ENCODE peak calls at places on chromosomes 11 and 22, in nine cellular contexts. W is right lobe of liver; R is endothelial cell of umbilical vein; C is thoracic aorta; D is psoas muscle; X is heart right ventricle; S is SJCRH30; G is A549; K is effector memory CD4-positive, alpha-beta T cell. M is an unnamed sample.
A peak's percentile ranks its signal among the peaks of the same experiment; 100 is the strongest.

GRCh38 chr22:39214006-39214382 is 30.8 kb downstream of the PDGFB start:
- DNase-seq in W (no peak), R (no peak), C (no peak), D (no peak), X (no peak), S (no peak), G (no peak), K (no peak), M (peak; percentile 21)

GRCh38 chr11:70580036-70580805 is 181.9 kb downstream of the CTTN start:
- DNase-seq in W (no peak), R (no peak), C (no peak), D (peak; percentile 47), X (no peak), S (no peak), G (no peak), K (no peak), M (no peak)

GRCh38 chr22:50184004-50184461 is 1.7 kb upstream of the TRABD start:
- DNase-seq in W (no peak), R (no peak), C (no peak), D (peak; percentile 80), X (peak; percentile 77), S (peak; percentile 69), G (peak; percentile 49), K (no peak), M (peak; percentile 74)

GRCh38 chr11:69662021-69662698 is 13.0 kb downstream of the LTO1 start:
- DNase-seq in W (peak; percentile 31), R (no peak), C (no peak), D (peak; percentile 66), X (peak; percentile 59), S (no peak), G (no peak), K (no peak), M (no peak)

GRCh38 chr22:44485494-44485893 is 12.5 kb downstream of the RTL6 start:
- DNase-seq in W (no peak), R (no peak), C (no peak), D (no peak), X (no peak), S (no peak), G (no peak), K (no peak), M (no peak)

GRCh38 chr22:41775338-41775737 is 25.1 kb upstream of the CCDC134 start:
- DNase-seq in W (no peak), R (no peak), C (no peak), D (no peak), X (no peak), S (no peak), G (no peak), K (no peak), M (no peak)

GRCh38 chr11:35584321-35584720 is 33.9 kb upstream of the FJX1 start:
- DNase-seq in W (no peak), R (no peak), C (no peak), D (no peak), X (no peak), S (no peak), G (no peak), K (no peak), M (no peak)

GRCh38 chr11:134639586-134640330 is 227.7 kb upstream of the B3GAT1 start:
- DNase-seq in W (no peak), R (no peak), C (no peak), D (no peak), X (no peak), S (no peak), G (no peak), K (no peak), M (no peak)

GRCh38 chr22:39308614-39309363 is 10.6 kb downstream of the RPL3 start:
- DNase-seq in W (no peak), R (peak; percentile 88), C (no peak), D (peak; percentile 85), X (peak; percentile 50), S (peak; percentile 63), G (peak; percentile 78), K (no peak), M (no peak)

GRCh38 chr22:42078469-42079318 is 806 bp upstream of the SMDT1 start:
- DNase-seq in W (peak; percentile 55), R (peak; percentile 16), C (no peak), D (no peak), X (no peak), S (peak; percentile 19), G (no peak), K (no peak), M (peak; percentile 44)

GRCh38 chr11:35167451-35167954 is 28.5 kb downstream of the CD44 start:
- DNase-seq in W (no peak), R (no peak), C (no peak), D (peak; percentile 66), X (peak; percentile 31), S (no peak), G (no peak), K (no peak), M (no peak)

GRCh38 chr11:24198458-24198857 is 298.4 kb upstream of the LUZP2 start:
- DNase-seq in W (no peak), R (peak; percentile 5), C (no peak), D (no peak), X (no peak), S (no peak), G (no peak), K (no peak), M (no peak)

GRCh38 chr11:114098927-114099326 is 39.4 kb downstream of the ZBTB16 start:
- DNase-seq in W (no peak), R (no peak), C (no peak), D (no peak), X (no peak), S (no peak), G (no peak), K (no peak), M (no peak)

GRCh38 chr11:69309800-69310280 is 15.9 kb downstream of the MYEOV start:
- DNase-seq in W (peak; percentile 16), R (no peak), C (no peak), D (no peak), X (no peak), S (peak; percentile 76), G (no peak), K (no peak), M (no peak)

GRCh38 chr11:103622296-103622695 is 414.1 kb upstream of the DDI1 start:
- DNase-seq in W (no peak), R (no peak), C (no peak), D (no peak), X (no peak), S (no peak), G (no peak), K (no peak), M (no peak)
- H3K9me3 ChIP-seq in W (no peaks in the 10 kb centered on the region), R (no peaks in the 10 kb centered on the region), C (no peaks in the 10 kb centered on the region), D (no peaks in the 10 kb centered on the region), X (no peaks in the 10 kb centered on the region), S (no peaks in the 10 kb centered on the region), G (peaks cover 32% of the 10 kb centered on the region), K (no peaks in the 10 kb centered on the region), M (no peaks in the 10 kb centered on the region)

DNA sequence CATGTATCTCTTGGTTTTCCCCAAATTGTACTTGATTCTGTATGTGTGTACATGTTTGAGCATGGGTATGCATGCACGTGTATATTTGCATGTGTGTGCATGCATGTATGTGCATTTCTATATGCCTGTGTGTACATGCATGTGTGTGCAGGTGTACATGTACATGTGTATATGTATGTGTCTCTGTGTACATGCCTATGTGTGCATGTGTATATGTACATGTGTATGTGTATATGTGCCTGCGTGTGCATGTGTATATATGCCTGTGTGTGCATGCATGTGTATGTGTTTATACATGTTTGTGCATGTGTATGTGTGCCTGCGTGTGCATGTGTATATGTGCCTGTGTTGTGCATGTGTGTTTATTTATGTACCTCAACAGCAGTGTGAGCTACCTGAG is 5.3 kb upstream of the NCF4 start:
- DNase-seq in W (no peak), R (no peak), C (no peak), D (no peak), X (no peak), S (no peak), G (no peak), K (no peak), M (no peak)
- H3K27ac ChIP-seq in W (no peak overlapping the region), R (no peak overlapping the region), C (no peak overlapping the region), D (no peak overlapping the region), X (no peak overlapping the region), S (no peak overlapping the region), G (no peak overlapping the region), K (no peak overlapping the region), M (no peak overlapping the region)

DNA sequence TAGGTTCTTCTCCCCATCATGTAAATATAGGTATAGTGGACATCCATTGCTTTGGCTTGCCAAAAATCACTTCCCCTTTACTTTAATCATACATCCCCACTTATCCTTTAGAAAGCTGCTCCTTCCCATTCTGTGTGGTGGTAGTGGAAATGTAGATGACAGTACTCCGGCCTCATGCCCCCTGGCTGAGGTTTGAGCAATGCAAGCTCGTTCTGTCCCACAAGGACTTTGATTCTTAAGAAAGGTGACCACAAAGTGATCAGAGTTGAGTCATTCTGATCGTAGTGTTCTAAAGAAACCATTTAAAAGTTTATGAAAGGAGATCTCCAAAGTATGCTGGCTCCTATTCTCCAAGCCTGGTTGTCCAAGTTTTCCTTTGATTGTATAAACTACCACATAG is 10.9 kb downstream of the TUG1 start:
- DNase-seq in W (no peak), R (no peak), C (no peak), D (no peak), X (no peak), S (no peak), G (no peak), K (no peak), M (no peak)
- H3K9me3 ChIP-seq in W (no peaks in the 10 kb centered on the region), R (no peaks in the 10 kb centered on the region), C (peaks cover 69% of the 10 kb centered on the region), D (peaks cover 26% of the 10 kb centered on the region), X (peaks cover 4% of the 10 kb centered on the region), S (peaks cover 3% of the 10 kb centered on the region), G (peaks cover 43% of the 10 kb centered on the region), K (peaks cover 66% of the 10 kb centered on the region), M (no peaks in the 10 kb centered on the region)

GRCh38 chr11:832529-833113 is at the start of gene CD151:
- DNase-seq in W (no peak), R (peak; percentile 55), C (no peak), D (peak; percentile 72), X (peak; percentile 60), S (no peak), G (peak; percentile 68), K (no peak), M (peak; percentile 76)
- H3K27ac ChIP-seq in W (peak within 1 kb of the TSS; percentile 4), R (peak within 1 kb of the TSS; percentile 79), C (peak within 1 kb of the TSS; percentile 97), D (peak within 1 kb of the TSS; percentile 92), X (peak within 1 kb of the TSS; percentile 96), S (peak within 1 kb of the TSS; percentile 82), G (peak within 1 kb of the TSS; percentile 98), K (no peak within 1 kb of the TSS), M (peak within 1 kb of the TSS; percentile 95)

DNA sequence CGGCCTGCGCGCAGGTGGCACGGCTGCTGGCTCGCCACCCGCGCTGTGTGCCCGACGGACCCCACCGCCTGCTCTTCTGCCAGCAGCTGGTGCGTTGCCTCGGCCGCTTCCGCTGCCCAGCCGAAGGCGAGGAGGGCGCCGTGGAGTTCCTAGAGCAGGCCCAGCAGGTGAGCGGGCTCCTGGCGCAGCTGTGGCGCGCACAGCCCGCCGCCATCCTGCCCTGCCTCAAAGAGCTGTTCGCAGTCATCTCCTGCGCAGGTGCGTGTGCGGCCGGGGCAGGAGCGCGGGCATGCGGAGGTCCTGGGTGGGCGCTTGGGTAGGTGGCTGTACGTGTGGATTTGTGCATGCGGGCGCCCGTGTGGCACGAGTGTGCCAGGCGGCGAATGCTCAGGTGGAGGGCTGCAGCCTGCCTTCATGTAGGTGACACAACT is 8.0 kb downstream of the USP35 start:
- DNase-seq in W (no peak), R (no peak), C (no peak), D (no peak), X (no peak), S (no peak), G (no peak), K (no peak), M (no peak)
- H3K9me3 ChIP-seq in W (no peaks in the 10 kb centered on the region), R (no peaks in the 10 kb centered on the region), C (no peaks in the 10 kb centered on the region), D (no peaks in the 10 kb centered on the region), X (no peaks in the 10 kb centered on the region), S (no peaks in the 10 kb centered on the region), G (no peaks in the 10 kb centered on the region), K (no peaks in the 10 kb centered on the region), M (no peaks in the 10 kb centered on the region)

GRCh38 chr22:26431151-26431995 is 2.3 kb downstream of the ASPHD2 start:
- DNase-seq in W (no peak), R (peak; percentile 81), C (no peak), D (no peak), X (no peak), S (no peak), G (no peak), K (no peak), M (no peak)
- H3K27ac ChIP-seq in W (no peak overlapping the region), R (no peak overlapping the region), C (no peak overlapping the region), D (no peak overlapping the region), X (no peak overlapping the region), S (no peak overlapping the region), G (no peak overlapping the region), K (no peak overlapping the region), M (no peak overlapping the region)